ENCODE peak calls at places on chromosome 21, in ten cellular contexts. C is psoas muscle; D is stimulated activated CD4-positive, alpha-beta T cell treated with anti-CD3 and anti-CD28 coated beads, Interleukin-4, amount 100 ng/mL, for 48 hours; F is ELF-1; T is HuH-7; S is posterior vena cava; B is neural crest cell; Q is upper lobe of right lung; A is mammary epithelial cell; G is NT2/D1. R is an unnamed sample.

GRCh38 chr21:22764222-22764621 is 1766.0 kb downstream of the NCAM2 start:
- DNase-seq in F (no peak), G (no peak), D (no peak), C (no peak), T (no peak), S (no peak), Q (no peak), A (no peak), B (no peak), R (no peak)

GRCh38 chr21:25103500-25104207 is 503.6 kb downstream of the MRPL39 start:
- DNase-seq in Q (no peak), A (no peak), G (no peak), D (no peak), S (no peak), T (no peak), C (no peak), F (no peak), B (no peak), R (peak)

GRCh38 chr21:26236281-26236680 is 65.7 kb upstream of the APP start:
- DNase-seq in Q (no peak), S (no peak), B (no peak), D (no peak), F (no peak), G (no peak), T (no peak), A (peak), C (no peak), R (no peak)

GRCh38 chr21:33314096-33314495 is 10.7 kb upstream of the IFNAR1 start:
- DNase-seq in S (no peak), A (peak), B (no peak), T (no peak), C (no peak), Q (no peak), F (no peak), D (no peak), G (no peak), R (peak)

GRCh38 chr21:21057349-21058062 is 59.3 kb downstream of the NCAM2 start:
- DNase-seq in S (no peak), G (no peak), T (no peak), A (no peak), Q (no peak), D (no peak), C (no peak), F (no peak), B (no peak), R (no peak)

GRCh38 chr21:46294647-46295176 is 8.6 kb downstream of the YBEY start:
- DNase-seq in S (no peak), F (no peak), B (no peak), A (no peak), Q (no peak), T (peak), D (no peak), C (no peak), G (no peak), R (peak)

GRCh38 chr21:26865857-26866256 is 20.6 kb upstream of the ADAMTS1 start:
- DNase-seq in C (no peak), S (no peak), Q (no peak), T (no peak), F (no peak), D (no peak), A (no peak), B (no peak), G (no peak), R (no peak)

GRCh38 chr21:36059823-36060158 is 535 bp downstream of the SETD4 start:
- DNase-seq in C (peak), A (no peak), F (no peak), S (peak), G (no peak), D (no peak), Q (peak), B (no peak), T (no peak), R (no peak)

GRCh38 chr21:44444286-44444931 is 10.9 kb upstream of the LRRC3 start:
- DNase-seq in C (peak), D (no peak), G (peak), A (no peak), T (peak), F (peak), S (peak), Q (peak), B (peak), R (no peak)

GRCh38 chr21:44901391-44902074 is 19.2 kb downstream of the ITGB2 start:
- DNase-seq in F (no peak), S (peak), B (no peak), D (no peak), C (no peak), G (no peak), Q (peak), T (no peak), A (no peak), R (no peak)

GRCh38 chr21:36613064-36613463 is 85.9 kb upstream of the SIM2 start:
- DNase-seq in B (no peak), A (no peak), G (no peak), T (no peak), Q (no peak), S (no peak), F (no peak), C (no peak), D (no peak), R (peak)

GRCh38 chr21:36321325-36322082 is 1.5 kb downstream of the MORC3 start:
- DNase-seq in F (peak), A (peak), G (peak), Q (no peak), D (no peak), C (no peak), T (no peak), B (peak), S (no peak), R (peak)

GRCh38 chr21:41247976-41248545 is 68.5 kb upstream of the FAM3B start:
- DNase-seq in S (no peak), T (no peak), A (no peak), G (no peak), C (no peak), F (no peak), B (no peak), D (no peak), Q (no peak), R (no peak)

R was measured in astrocyte of the spinal cord.